ENCODE peak calls at places on chromosomes 11 and 22, in ten cellular contexts. W, B, Z, I, H, C, U, L, J and R are unnamed samples.
A peak's percentile ranks its signal among the peaks of the same experiment; 100 is the strongest.

GRCh38 chr11:100637706-100638105 is 49.4 kb upstream of the ARHGAP42 start:
- DNase-seq in I (no peak), W (no peak), H (no peak), Z (no peak), C (no peak), J (no peak), U (no peak), L (no peak), B (no peak), R (no peak)

GRCh38 chr11:95985174-95985808 is 61.4 kb upstream of the MTMR2 start:
- DNase-seq in W (no peak), Z (no peak), L (no peak), U (no peak), B (no peak), C (no peak), J (no peak), I (no peak), H (no peak), R (no peak)

GRCh38 chr11:3218483-3219280 is at the start of gene MRGPRG:
- DNase-seq in H (no peak), B (no peak), L (peak; percentile 40), J (no peak), C (no peak), U (peak; percentile 61), I (no peak), Z (no peak), W (no peak), R (no peak)

GRCh38 chr11:31805037-31805628 is 6.0 kb downstream of the PAX6 start:
- DNase-seq in H (no peak), W (no peak), I (no peak), Z (no peak), J (peak; percentile 22), U (no peak), B (no peak), C (peak; percentile 73), L (peak; percentile 32), R (peak; percentile 54)

GRCh38 chr22:46297151-46297819 is 615 bp downstream of the GTSE1 start:
- DNase-seq in I (no peak), H (peak; percentile 38), Z (no peak), W (no peak), L (peak; percentile 57), U (no peak), J (peak; percentile 54), B (peak; percentile 62), C (peak; percentile 67), R (no peak)

GRCh38 chr11:2807276-2807681 is 78.3 kb downstream of the CDKN1C start:
- DNase-seq in Z (no peak), B (peak; percentile 87), L (peak; percentile 59), J (peak; percentile 20), W (peak; percentile 66), U (peak; percentile 56), I (no peak), H (peak; percentile 75), C (no peak), R (peak; percentile 48)

GRCh38 chr11:6175440-6175839 is 5.3 kb upstream of the OR52B2 start:
- DNase-seq in J (no peak), U (no peak), C (no peak), W (no peak), Z (no peak), B (no peak), L (no peak), H (no peak), I (no peak), R (no peak)

GRCh38 chr11:80024119-80024518 is 583.3 kb upstream of the TENM4 start:
- DNase-seq in L (no peak), H (no peak), Z (no peak), U (no peak), I (no peak), J (no peak), W (no peak), C (no peak), B (no peak), R (no peak)

GRCh38 chr11:10984250-10984649 is 126.4 kb upstream of the ZBED5 start:
- DNase-seq in C (peak; percentile 16), L (no peak), I (no peak), J (no peak), W (no peak), B (no peak), U (no peak), Z (no peak), H (no peak), R (no peak)

GRCh38 chr11:32366671-32367070 is 68.7 kb downstream of the WT1 start:
- DNase-seq in C (no peak), W (no peak), U (no peak), J (no peak), Z (no peak), B (no peak), H (no peak), L (no peak), I (no peak), R (no peak)

GRCh38 chr11:2581151-2581930 is 118.5 kb downstream of the KCNQ1OT1 start:
- DNase-seq in B (peak; percentile 20), C (no peak), U (peak; percentile 67), W (no peak), J (peak; percentile 12), H (no peak), I (no peak), Z (no peak), L (peak; percentile 34), R (peak; percentile 71)

GRCh38 chr11:46674463-46675287 is 25.7 kb downstream of the ARHGAP1 start:
- DNase-seq in J (no peak), I (no peak), W (no peak), H (peak; percentile 61), B (no peak), Z (no peak), C (peak; percentile 77), U (peak; percentile 78), L (no peak), R (no peak)

DNA sequence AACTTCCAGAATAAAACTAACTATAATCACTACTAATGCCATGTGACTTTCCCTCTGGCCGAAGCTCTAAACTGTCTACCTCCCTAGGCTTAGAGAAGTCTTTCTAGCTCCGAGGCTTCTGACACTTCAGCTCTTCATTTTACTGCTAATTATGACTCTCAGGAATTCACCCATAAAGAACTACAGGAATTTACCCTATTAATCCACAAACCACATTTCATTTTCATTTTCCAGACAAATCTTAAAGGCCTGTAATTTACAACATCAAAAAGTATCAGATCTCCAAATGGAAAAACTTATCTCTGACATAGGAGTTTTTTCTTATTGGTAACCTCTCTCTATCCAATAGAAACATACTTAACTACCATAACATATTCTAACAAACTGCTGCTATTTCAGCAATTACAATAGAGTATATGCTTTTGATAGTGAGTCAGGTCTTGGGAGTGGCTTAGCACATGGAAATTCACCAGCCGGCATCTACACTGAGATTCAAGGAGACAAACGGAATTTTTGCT is 33.4 kb downstream of the MRTFA start:
- DNase-seq in W (no peak), I (no peak), U (no peak), Z (no peak), H (no peak), L (no peak), B (no peak), J (no peak), C (no peak), R (no peak)
- H3K27ac ChIP-seq in W (no peak overlapping the region), I (no peak overlapping the region), U (no peak overlapping the region), Z (no peak overlapping the region), H (no peak overlapping the region), L (no peak overlapping the region), B (no peak overlapping the region), J (no peak overlapping the region), C (no peak overlapping the region), R (no peak overlapping the region)

GRCh38 chr22:19488884-19489843 is 9.4 kb downstream of the CDC45 start:
- DNase-seq in B (no peak), L (no peak), J (no peak), W (no peak), I (no peak), H (no peak), U (no peak), Z (no peak), C (no peak), R (no peak)
- TF ChIP-seq CTCF in B (no peak), L (peak; percentile 21), J (no peak), W (no peak), I (no peak), H (no peak), U (no peak), Z (no peak), C (no peak), R (no peak)

GRCh38 chr11:65424200-65425104 is 1.9 kb downstream of the NEAT1 start:
- DNase-seq in C (no peak), W (peak; percentile 54), Z (peak; percentile 62), I (no peak), L (peak; percentile 67), U (peak; percentile 87), B (peak; percentile 78), H (peak; percentile 70), J (peak; percentile 63), R (peak; percentile 68)

GRCh38 chr11:65421204-65422103 is 1.1 kb upstream of the NEAT1 start:
- DNase-seq in H (peak; percentile 96), J (peak; percentile 93), L (peak; percentile 91), B (peak; percentile 91), W (peak; percentile 93), Z (peak; percentile 73), I (peak; percentile 73), U (peak; percentile 95), C (peak; percentile 39), R (peak; percentile 92)

GRCh38 chr11:65422104-65422632 is 430 bp upstream of the NEAT1 start:
- DNase-seq in H (peak; percentile 98), L (peak; percentile 99), B (peak; percentile 99), I (peak; percentile 79), U (peak; percentile 99), W (peak; percentile 99), J (peak; percentile 99), Z (peak; percentile 79), C (peak; percentile 96), R (peak; percentile 99)

GRCh38 chr11:65423516-65424199 is 1.1 kb downstream of the NEAT1 start:
- DNase-seq in L (peak; percentile 66), C (no peak), J (peak; percentile 37), I (no peak), B (peak; percentile 58), U (peak; percentile 84), H (peak; percentile 51), W (peak; percentile 24), Z (no peak), R (peak; percentile 40)

DNA sequence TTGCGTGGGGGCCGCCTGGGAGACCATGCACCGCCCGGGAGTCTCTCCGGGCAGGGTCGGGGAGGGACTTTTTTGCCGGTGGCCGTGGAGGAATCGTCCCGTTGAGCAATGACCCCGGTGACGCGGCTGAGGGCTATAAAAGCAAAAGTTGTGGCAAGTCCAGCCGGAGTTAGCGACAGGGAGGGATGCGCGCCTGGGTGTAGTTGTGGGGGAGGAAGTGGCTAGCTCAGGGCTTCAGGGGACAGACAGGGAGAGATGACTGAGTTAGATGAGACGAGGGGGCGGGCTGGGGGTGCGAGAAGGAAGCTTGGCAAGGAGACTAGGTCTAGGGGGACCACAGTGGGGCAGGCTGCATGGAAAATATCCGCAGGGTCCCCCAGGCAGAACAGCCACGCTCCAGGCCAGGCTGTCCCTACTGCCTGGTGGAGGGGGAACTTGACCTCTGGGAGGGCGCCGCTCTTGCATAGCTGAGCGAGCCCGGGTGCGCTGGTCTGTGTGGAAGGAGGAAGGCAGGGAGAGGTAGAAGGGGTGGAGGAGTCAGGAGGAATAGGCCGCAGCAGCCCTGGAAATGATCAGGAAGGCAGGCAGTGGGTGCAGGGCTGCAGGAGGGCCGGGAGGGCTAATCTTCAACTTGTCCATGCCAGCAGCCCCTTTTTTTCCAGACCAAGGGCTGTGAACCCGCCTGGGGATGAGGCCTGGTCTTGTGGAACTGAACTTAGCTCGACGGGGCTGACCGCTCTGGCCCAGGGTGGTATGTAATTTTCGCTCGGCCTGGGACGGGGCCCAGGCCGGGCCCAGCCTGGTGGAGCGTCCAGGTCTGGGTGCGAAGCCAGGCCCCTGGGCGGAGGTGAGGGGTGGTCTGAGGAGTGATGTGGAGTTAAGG is at the start of gene NEAT1:
- DNase-seq in W (peak; percentile 99), J (peak; percentile 98), I (peak; percentile 79), U (peak; percentile 98), L (peak; percentile 98), H (peak; percentile 100), C (peak; percentile 77), Z (peak; percentile 86), B (peak; percentile 97), R (peak; percentile 96)
- H3K27ac ChIP-seq in W (peak within 1 kb of the TSS; percentile 100), J (peak within 1 kb of the TSS; percentile 100), I (peak within 1 kb of the TSS; percentile 99), U (peak within 1 kb of the TSS; percentile 98), L (peak within 1 kb of the TSS; percentile 99), H (peak within 1 kb of the TSS; percentile 100), C (peak within 1 kb of the TSS; percentile 61), Z (peak within 1 kb of the TSS; percentile 99), B (peak within 1 kb of the TSS; percentile 99), R (peak within 1 kb of the TSS; percentile 99)

GRCh38 chr22:43110444-43110926 is at the start of gene BIK:
- DNase-seq in B (peak; percentile 66), C (peak; percentile 85), L (peak; percentile 78), U (peak; percentile 84), J (peak; percentile 53), I (no peak), H (peak; percentile 72), Z (peak; percentile 30), W (no peak), R (peak; percentile 90)
- TF ChIP-seq CTCF in B (no peak), C (no peak), L (peak; percentile 29), U (no peak), J (peak; percentile 12), I (peak; percentile 12), H (no peak), Z (peak; percentile 26), W (peak; percentile 30), R (no peak)